ENCODE peak calls at places on chromosome 4, in six cellular contexts. L, Q, A, J, X and I are unnamed samples. For H3K4me1 and H3K36me3, the result is how much of the 10 kb centered on the place peaks cover.

GRCh38 chr4:141307241-141307689 is 86.6 kb downstream of the ZNF330 start:
- DNase-seq in Q (peak), J (peak), L (peak), A (peak), X (peak), I (peak)

GRCh38 chr4:5079581-5079980 is 28.3 kb downstream of the STK32B start:
- DNase-seq in L (no peak), Q (peak), X (no peak), J (no peak), A (no peak), I (no peak)

GRCh38 chr4:24802648-24803047 is 7.3 kb downstream of the SOD3 start:
- DNase-seq in X (no peak), L (no peak), J (no peak), Q (no peak), A (no peak), I (no peak)

GRCh38 chr4:6777636-6778281 is 4.8 kb upstream of the KIAA0232 start:
- DNase-seq in X (peak), J (no peak), L (no peak), A (no peak), Q (no peak), I (no peak)

GRCh38 chr4:137345597-137345996 is 186.7 kb downstream of the PCDH18 start:
- DNase-seq in L (no peak), A (no peak), X (no peak), J (no peak), Q (no peak), I (no peak)

GRCh38 chr4:82248903-82249632 is 124.7 kb downstream of the HNRNPD start:
- DNase-seq in J (no peak), A (no peak), Q (no peak), L (no peak), X (no peak), I (no peak)

GRCh38 chr4:177441061-177441802 is 1.0 kb downstream of the AGA start:
- DNase-seq in J (peak), L (no peak), A (no peak), X (peak), Q (peak), I (no peak)

GRCh38 chr4:84481077-84481878 is 17.8 kb downstream of the NKX6-1 start:
- DNase-seq in L (no peak), Q (no peak), X (no peak), A (no peak), J (no peak), I (no peak)

GRCh38 chr4:103019319-103020124 is at the start of gene SLC9B1:
- DNase-seq in Q (peak), J (peak), X (peak), A (peak), L (peak), I (peak)

GRCh38 chr4:149897784-149898183 is 82.1 kb upstream of the IQCM start:
- DNase-seq in X (no peak), L (no peak), J (no peak), A (no peak), Q (peak), I (no peak)

GRCh38 chr4:31741321-31741720 is 1021.2 kb downstream of the PCDH7 start:
- DNase-seq in A (no peak), J (no peak), L (no peak), Q (no peak), X (no peak), I (no peak)

GRCh38 chr4:11910780-11911179 is 482.1 kb upstream of the HS3ST1 start:
- DNase-seq in X (no peak), L (no peak), Q (no peak), J (no peak), A (no peak), I (no peak)

GRCh38 chr4:46274717-46275116 is 115.2 kb downstream of the GABRA2 start:
- DNase-seq in Q (peak), L (no peak), J (no peak), X (no peak), A (no peak), I (no peak)

GRCh38 chr4:142396279-142396678 is 449.8 kb downstream of the INPP4B start:
- DNase-seq in J (no peak), Q (peak), L (no peak), X (no peak), A (no peak), I (no peak)

GRCh38 chr4:118989098-118990080 is 100.7 kb downstream of the SYNPO2 start:
- DNase-seq in X (no peak), A (no peak), Q (peak), J (no peak), L (no peak), I (no peak)

GRCh38 chr4:101114936-101115372 is 232.4 kb downstream of the PPP3CA start:
- DNase-seq in L (no peak), J (no peak), A (no peak), Q (peak), X (no peak), I (no peak)

GRCh38 chr4:100591156-100591876 is 73.5 kb upstream of the EMCN start:
- DNase-seq in X (no peak), J (peak), Q (no peak), A (no peak), L (peak), I (no peak)

GRCh38 chr4:121100093-121100775 is 27.9 kb upstream of the NDNF start:
- DNase-seq in A (no peak), Q (no peak), J (no peak), L (no peak), X (no peak), I (no peak)

GRCh38 chr4:185796176-185796575 is 15.8 kb downstream of the SORBS2 start:
- DNase-seq in L (no peak), J (no peak), A (no peak), Q (no peak), X (no peak), I (no peak)

GRCh38 chr4:173214231-173214630 is 45.6 kb downstream of the GALNT7 start:
- DNase-seq in Q (no peak), J (no peak), L (no peak), A (no peak), X (no peak), I (no peak)

GRCh38 chr4:6273661-6273990 is 4.0 kb downstream of the WFS1 start:
- DNase-seq in L (no peak), X (no peak), J (no peak), A (no peak), Q (no peak), I (no peak)

GRCh38 chr4:16205298-16206164 is 20.7 kb downstream of the TAPT1 start:
- DNase-seq in Q (peak), L (no peak), A (no peak), J (no peak), X (no peak), I (no peak)

GRCh38 chr4:186844059-186844681 is 120.5 kb upstream of the FAT1 start:
- DNase-seq in X (no peak), J (no peak), L (no peak), A (no peak), Q (peak), I (no peak)

GRCh38 chr4:102586644-102587021 is 85.5 kb downstream of the NFKB1 start:
- DNase-seq in A (no peak), Q (no peak), X (no peak), J (no peak), L (no peak), I (no peak)

GRCh38 chr4:105280338-105280809 is 133.7 kb downstream of the TET2 start:
- DNase-seq in L (no peak), Q (peak), A (no peak), X (no peak), J (no peak), I (no peak)

GRCh38 chr4:139734201-139734874 is 68.7 kb downstream of the MGST2 start:
- DNase-seq in L (no peak), X (no peak), A (peak), J (no peak), Q (peak), I (no peak)

GRCh38 chr4:123096038-123096437 is 173.6 kb upstream of the NUDT6 start:
- DNase-seq in L (no peak), A (no peak), X (no peak), Q (no peak), J (no peak), I (no peak)

GRCh38 chr4:76087007-76087769 is 12.7 kb downstream of the ART3 start:
- DNase-seq in J (no peak), Q (peak), X (peak), A (peak), L (peak), I (no peak)

GRCh38 chr4:69984030-69984443 is 11.7 kb upstream of the STATH start:
- DNase-seq in Q (no peak), A (no peak), X (no peak), L (no peak), J (no peak), I (no peak)

GRCh38 chr4:91488946-91489345 is 814.8 kb upstream of the GRID2 start:
- DNase-seq in Q (no peak), J (no peak), A (no peak), X (no peak), L (no peak), I (no peak)

GRCh38 chr4:66694716-66695115 is 850.6 kb downstream of the CENPC start:
- DNase-seq in L (no peak), Q (no peak), X (no peak), A (no peak), J (no peak), I (no peak)

DNA sequence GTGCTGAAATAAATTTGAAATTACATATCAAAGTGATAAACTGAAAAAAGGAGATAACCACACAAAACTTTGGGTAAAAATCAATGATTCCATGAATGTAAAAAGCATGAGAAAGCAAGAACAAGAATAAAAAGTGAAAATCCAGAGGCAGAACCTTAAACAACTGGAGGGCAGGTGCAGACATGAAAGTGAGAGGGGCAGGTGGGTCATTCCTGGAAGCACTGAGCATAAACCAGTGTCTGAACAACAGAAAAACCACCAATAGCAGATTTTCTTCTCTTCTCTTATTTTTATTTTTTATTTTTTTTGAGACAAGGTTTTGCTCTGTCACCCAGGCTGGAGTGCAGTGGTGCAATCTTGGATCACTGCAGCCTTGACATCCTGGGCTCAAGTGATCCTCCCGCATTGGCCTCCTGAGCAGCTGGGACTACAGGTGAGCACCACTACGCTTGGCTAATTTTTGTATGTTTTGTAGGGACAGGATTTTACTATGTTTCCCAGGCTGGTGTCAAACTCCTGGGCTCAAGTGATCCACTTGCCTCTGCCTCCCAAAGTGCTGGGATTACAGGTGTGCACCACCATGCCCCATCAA is 46.8 kb upstream of the GPR78 start:
- DNase-seq in J (no peak), L (no peak), Q (no peak), A (no peak), X (no peak), I (no peak)
- H3K4me1 ChIP-seq in J (under half), L (under half), Q (under half), A (under half), X (under half), I (under half)

DNA sequence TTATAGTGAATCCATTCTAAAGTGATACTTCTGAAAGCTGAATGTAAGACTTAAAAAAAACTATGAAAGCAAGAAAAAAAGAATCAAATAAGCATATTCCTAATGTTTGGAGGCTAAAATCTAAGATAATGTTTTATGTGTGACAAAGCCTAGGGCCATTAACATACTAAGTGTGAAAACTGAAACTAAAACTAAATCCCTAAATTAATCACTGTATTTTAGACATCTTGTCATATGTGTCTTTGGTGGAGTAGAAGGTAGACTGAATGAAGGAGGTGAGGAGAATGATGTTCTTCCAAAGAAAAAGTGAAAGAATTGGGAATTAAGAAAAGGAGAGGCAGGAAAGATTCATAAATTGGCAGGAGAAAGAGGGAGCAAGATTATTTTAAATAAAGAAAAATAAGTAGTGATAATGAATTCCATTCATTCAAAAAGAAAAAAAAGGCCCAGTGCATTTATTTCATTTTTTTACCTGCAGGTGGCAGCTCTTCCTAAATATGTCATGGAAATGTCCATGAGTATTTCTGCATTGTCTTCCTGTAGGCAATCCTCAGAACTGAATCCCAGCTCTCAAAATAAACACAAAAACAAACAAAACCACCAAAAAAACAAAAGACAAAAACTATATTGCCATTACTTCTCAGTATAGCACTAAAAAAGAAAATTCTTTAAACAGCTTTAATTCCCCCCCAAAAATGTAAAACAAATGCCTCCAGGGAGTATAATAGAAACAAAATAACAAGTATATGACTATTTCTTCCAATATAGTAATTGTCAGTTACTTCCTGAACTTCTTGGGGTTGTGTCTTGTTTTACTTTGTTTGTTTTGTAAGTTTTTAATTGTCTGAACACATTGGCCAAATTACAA is 17.0 kb upstream of the AP1AR start:
- DNase-seq in X (no peak), J (no peak), A (no peak), L (no peak), Q (peak), I (no peak)
- H3K36me3 ChIP-seq in X (under half), J (under half), A (under half), L (under half), Q (under half), I (under half)

DNA sequence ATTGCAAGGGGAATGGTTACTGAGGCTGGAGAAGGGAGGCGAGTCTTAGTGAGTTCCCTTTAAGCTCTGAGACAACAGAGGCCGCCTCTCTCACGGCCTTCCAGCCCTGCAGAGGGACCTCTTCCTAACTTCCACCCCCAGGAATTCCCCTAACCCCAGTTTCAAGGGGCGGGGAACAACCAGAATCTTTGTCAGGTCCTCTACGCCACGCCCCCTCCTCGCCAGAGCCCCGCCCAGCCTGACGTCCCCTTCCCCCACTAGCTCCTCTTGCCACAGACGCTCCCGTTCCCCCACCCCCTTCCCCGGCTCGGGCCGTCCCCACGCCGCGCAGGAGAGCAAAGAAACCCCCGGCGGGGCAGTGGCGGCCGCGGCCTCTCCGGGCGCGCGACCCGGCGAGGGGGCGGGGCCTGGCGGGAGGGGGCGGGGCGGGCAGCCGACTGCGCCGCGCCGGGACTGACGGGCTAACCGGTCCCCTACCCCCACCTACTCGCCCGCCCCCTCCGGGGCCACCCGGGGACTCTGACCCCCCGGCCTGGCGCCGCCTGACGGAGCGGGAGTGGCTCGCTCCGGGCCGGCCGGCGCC is 12.2 kb upstream of the TMEM156 start:
- DNase-seq in L (peak), Q (peak), J (peak), X (peak), A (peak), I (peak)
- H3K4me1 ChIP-seq in L (under half), Q (under half), J (under half), X (under half), A (under half), I (under half)

GRCh38 chr4:41949531-41949930 is 14.3 kb downstream of the TMEM33 start:
- DNase-seq in X (no peak), Q (no peak), L (no peak), A (no peak), J (no peak), I (no peak)
- H3K36me3 ChIP-seq in X (under half), Q (under half), L (half or more), A (under half), J (under half), I (under half)

GRCh38 chr4:181756451-181756850 is 486.8 kb upstream of the TENM3 start:
- DNase-seq in J (no peak), A (no peak), L (no peak), X (no peak), Q (no peak), I (no peak)

GRCh38 chr4:181766061-181766460 is 477.1 kb upstream of the TENM3 start:
- DNase-seq in A (no peak), L (no peak), X (no peak), J (no peak), Q (no peak), I (no peak)

GRCh38 chr4:181760560-181760959 is 482.6 kb upstream of the TENM3 start:
- DNase-seq in A (no peak), L (no peak), Q (no peak), J (no peak), X (no peak), I (no peak)

GRCh38 chr4:181757921-181758320 is 485.3 kb upstream of the TENM3 start:
- DNase-seq in X (no peak), J (no peak), A (no peak), Q (no peak), L (no peak), I (no peak)

DNA sequence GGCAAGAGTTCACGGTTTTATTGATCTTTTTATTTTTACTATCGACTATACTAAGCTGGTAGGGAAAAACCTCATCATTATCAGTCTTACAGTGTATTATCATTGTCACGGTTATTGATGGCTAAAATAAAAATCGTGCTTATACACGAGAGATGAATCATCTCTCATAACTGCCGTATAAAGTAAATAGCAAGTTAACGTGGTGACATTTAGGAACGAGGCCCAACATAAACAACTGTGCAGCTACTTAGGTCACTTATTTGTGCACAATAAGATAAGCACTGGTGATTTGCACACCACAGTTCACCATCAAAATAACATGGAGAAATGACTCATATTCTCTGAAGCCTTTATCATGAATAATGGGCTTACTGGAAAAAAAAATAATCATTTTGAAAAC is 482.1 kb upstream of the TENM3 start:
- DNase-seq in X (no peak), L (no peak), J (no peak), Q (no peak), A (no peak), I (no peak)
- H3K4me1 ChIP-seq in X (under half), L (under half), J (under half), Q (under half), A (under half), I (under half)

GRCh38 chr4:168273838-168274237 is 44.7 kb downstream of the DDX60 start:
- DNase-seq in J (no peak), A (no peak), L (no peak), X (no peak), Q (no peak), I (no peak)

GRCh38 chr4:168274871-168275270 is 43.7 kb downstream of the DDX60 start:
- DNase-seq in J (no peak), L (no peak), A (no peak), Q (no peak), X (no peak), I (no peak)

GRCh38 chr4:168272488-168272887 is 46.1 kb downstream of the DDX60 start:
- DNase-seq in J (peak), Q (no peak), X (no peak), A (no peak), L (no peak), I (no peak)

GRCh38 chr4:168269879-168270278 is 48.7 kb downstream of the DDX60 start:
- DNase-seq in Q (no peak), X (no peak), J (no peak), A (no peak), L (peak), I (no peak)

GRCh38 chr4:168275836-168276235 is 42.7 kb downstream of the DDX60 start:
- DNase-seq in A (no peak), Q (no peak), X (no peak), L (no peak), J (no peak), I (no peak)
- H3K36me3 ChIP-seq in A (under half), Q (under half), X (under half), L (under half), J (under half), I (half or more)